ENCODE peak calls at places on chromosomes 3 and 15, in nine cellular contexts. X is cardiac fibroblast, H is fibroblast of lung, S is AG10803, G is HCT116, P is thoracic aorta, R is MCF 10A, D is hepatocyte, A is coronary artery. M is an unnamed sample.

GRCh38 chr3:10437995-10438901 is 67.1 kb downstream of the ATP2B2 start:
- DNase-seq in X (peak), G (no peak), D (no peak), S (peak), R (no peak), A (no peak), P (no peak), H (peak), M (no peak)

GRCh38 chr3:125129512-125129962 is 73.7 kb upstream of the HEG1 start:
- DNase-seq in X (peak), D (peak), P (peak), G (no peak), H (peak), R (peak), A (no peak), S (peak), M (no peak)

GRCh38 chr3:186609247-186609868 is 3.5 kb upstream of the AHSG start:
- DNase-seq in A (no peak), H (no peak), P (no peak), R (peak), S (peak), X (peak), D (no peak), G (peak), M (peak)

GRCh38 chr3:137764001-137764433 is at the start of gene SOX14:
- DNase-seq in P (no peak), A (no peak), H (no peak), R (no peak), G (peak), S (no peak), X (no peak), D (peak), M (peak)

GRCh38 chr3:193301441-193301840 is 60.4 kb downstream of the PLAAT1 start:
- DNase-seq in D (no peak), P (no peak), H (peak), X (no peak), S (no peak), A (no peak), G (peak), R (peak), M (no peak)

GRCh38 chr3:64342940-64343691 is 117.8 kb upstream of the PRICKLE2 start:
- DNase-seq in D (peak), H (peak), R (peak), G (no peak), P (no peak), S (peak), A (no peak), X (peak), M (peak)

GRCh38 chr3:132180337-132180791 is 136.8 kb upstream of the ACP3 start:
- DNase-seq in R (peak), D (peak), X (peak), P (no peak), A (no peak), S (peak), H (peak), G (peak), M (peak)

GRCh38 chr3:185815391-185816282 is 9.2 kb downstream of the IGF2BP2 start:
- DNase-seq in P (no peak), D (no peak), R (peak), G (no peak), A (no peak), H (peak), X (peak), S (peak), M (no peak)

GRCh38 chr15:23690450-23690852 is 3.3 kb upstream of the NDN start:
- DNase-seq in D (peak), H (peak), A (no peak), G (no peak), R (no peak), X (peak), S (peak), P (no peak), M (no peak)

GRCh38 chr3:73576995-73577394 is 47.7 kb downstream of the PDZRN3 start:
- DNase-seq in A (no peak), R (no peak), S (no peak), P (no peak), H (peak), X (peak), D (no peak), G (no peak), M (no peak)

GRCh38 chr15:58182460-58183163 is 44.4 kb downstream of the AQP9 start:
- DNase-seq in D (peak), X (peak), P (no peak), H (peak), R (peak), G (peak), A (no peak), S (peak), M (peak)

GRCh38 chr15:74158855-74159650 is 14.5 kb upstream of the ISLR start:
- DNase-seq in X (no peak), P (no peak), D (no peak), R (no peak), A (no peak), H (no peak), G (no peak), S (no peak), M (no peak)

GRCh38 chr15:82647045-82647834 is at the start of gene CPEB1:
- DNase-seq in S (peak), H (peak), P (no peak), G (no peak), A (no peak), X (peak), D (peak), R (no peak), M (peak)

GRCh38 chr15:53038542-53038941 is 248.4 kb upstream of the ONECUT1 start:
- DNase-seq in P (no peak), X (no peak), G (no peak), R (no peak), S (no peak), H (no peak), A (no peak), D (no peak), M (no peak)

GRCh38 chr15:65512807-65513416 is 4.6 kb downstream of the DPP8 start:
- DNase-seq in H (peak), P (no peak), X (peak), G (no peak), A (no peak), R (no peak), D (no peak), S (peak), M (no peak)

GRCh38 chr3:9779721-9780450 is 10.1 kb upstream of the CAMK1 start:
- DNase-seq in P (no peak), D (no peak), H (no peak), A (no peak), X (no peak), R (no peak), G (no peak), S (no peak), M (no peak)

GRCh38 chr3:27905625-27906024 is 183.5 kb upstream of the EOMES start:
- DNase-seq in H (no peak), R (no peak), S (no peak), G (no peak), A (no peak), X (no peak), D (no peak), P (no peak), M (no peak)

GRCh38 chr15:101445562-101446526 is 43.7 kb downstream of the PCSK6 start:
- DNase-seq in P (no peak), X (peak), R (peak), H (peak), D (peak), S (peak), A (no peak), G (no peak), M (no peak)

GRCh38 chr3:186054481-186055399 is 54.1 kb downstream of the ETV5 start:
- DNase-seq in D (no peak), X (no peak), R (no peak), S (no peak), P (no peak), H (no peak), G (no peak), A (no peak), M (no peak)

GRCh38 chr3:40847571-40847992 is 322.8 kb downstream of the ZNF621 start:
- DNase-seq in R (peak), G (no peak), A (no peak), H (peak), D (peak), X (peak), S (peak), P (no peak), M (no peak)

GRCh38 chr3:94978076-94978475 is 915.2 kb downstream of the NSUN3 start:
- DNase-seq in A (no peak), P (no peak), S (no peak), X (no peak), G (no peak), R (no peak), H (no peak), D (no peak), M (no peak)

GRCh38 chr3:172135185-172135584 is 95.8 kb downstream of the FNDC3B start:
- DNase-seq in G (no peak), X (no peak), S (no peak), D (no peak), A (no peak), R (no peak), P (no peak), H (no peak), M (no peak)

GRCh38 chr15:85174521-85174920 is 192.9 kb downstream of the PDE8A start:
- DNase-seq in P (no peak), A (no peak), X (no peak), S (no peak), D (no peak), R (no peak), G (no peak), H (no peak), M (no peak)

GRCh38 chr3:56855856-56856538 is 54.2 kb upstream of the ARHGEF3 start:
- DNase-seq in G (no peak), P (no peak), X (peak), S (no peak), D (peak), A (no peak), R (peak), H (peak), M (peak)

GRCh38 chr15:56741541-56741940 is 8.2 kb upstream of the ZNF280D start:
- DNase-seq in G (no peak), X (no peak), A (no peak), S (peak), H (no peak), D (no peak), R (no peak), P (no peak), M (no peak)

GRCh38 chr3:133535971-133536634 is 37.4 kb upstream of the CDV3 start:
- DNase-seq in G (no peak), R (peak), S (peak), H (peak), P (no peak), D (peak), A (no peak), X (peak), M (no peak)

GRCh38 chr15:82808634-82809041 is 790 bp upstream of the WHAMM start:
- DNase-seq in R (peak), P (no peak), G (no peak), H (no peak), X (no peak), D (no peak), A (no peak), S (no peak), M (peak)

GRCh38 chr15:34370643-34371042 is 3.6 kb upstream of the LPCAT4 start:
- DNase-seq in H (no peak), P (no peak), G (no peak), D (no peak), S (no peak), R (no peak), X (no peak), A (no peak), M (no peak)
- TF ChIP-seq CTCF in H (no peak), P (no peak), G (no peak), D (no peak), S (no peak), R (no peak), X (no peak), A (no peak), M (no peak)

DNA sequence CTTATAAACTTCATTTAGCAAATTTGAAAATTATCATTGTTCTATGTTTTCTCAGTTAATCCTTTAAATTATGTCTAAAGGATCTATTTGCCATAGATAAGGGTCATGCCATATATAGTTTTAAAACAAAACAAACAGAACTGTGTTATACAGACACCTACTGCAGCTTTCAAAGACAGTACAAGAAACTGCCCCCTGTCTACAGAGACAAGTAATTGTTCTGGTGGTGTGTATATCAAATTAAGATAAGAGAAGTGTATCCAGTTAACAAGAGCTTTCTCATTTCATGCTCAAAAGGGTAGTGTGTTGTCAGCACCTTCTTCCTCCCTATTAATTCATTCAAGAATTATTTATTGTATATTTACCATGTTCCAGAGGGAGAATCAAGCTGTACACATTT is 201.2 kb downstream of the FMN1 start:
- DNase-seq in A (no peak), H (no peak), P (no peak), S (peak), R (peak), G (no peak), D (peak), X (peak), M (no peak)
- TF ChIP-seq CTCF in A (no peak), H (peak), P (no peak), S (peak), R (no peak), G (no peak), D (peak), X (peak), M (no peak)

DNA sequence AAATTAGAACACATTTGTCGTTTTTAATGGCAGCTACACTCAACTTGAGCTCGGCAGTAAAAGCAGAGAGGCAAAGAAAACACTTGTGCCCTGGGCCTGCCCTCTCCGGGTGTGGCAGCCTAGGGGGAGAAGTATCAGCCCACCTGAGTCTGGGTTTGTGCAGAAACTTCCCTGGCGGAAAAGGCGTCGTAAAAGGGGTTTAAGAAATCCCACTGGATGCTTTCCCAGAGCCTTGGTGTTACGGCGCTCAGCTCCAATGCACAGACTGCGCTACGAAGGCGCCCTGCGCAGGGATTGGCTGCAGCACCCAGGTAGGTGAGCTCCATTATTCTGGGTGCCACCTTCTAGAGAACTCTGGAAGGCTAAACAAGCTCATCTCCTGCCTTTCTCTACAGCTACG is 461.5 kb upstream of the NR2F2 start:
- DNase-seq in H (no peak), G (no peak), S (no peak), P (no peak), A (no peak), X (no peak), R (no peak), D (no peak), M (no peak)
- TF ChIP-seq CTCF in H (no peak), G (no peak), S (no peak), P (no peak), A (no peak), X (no peak), R (no peak), D (no peak), M (no peak)

DNA sequence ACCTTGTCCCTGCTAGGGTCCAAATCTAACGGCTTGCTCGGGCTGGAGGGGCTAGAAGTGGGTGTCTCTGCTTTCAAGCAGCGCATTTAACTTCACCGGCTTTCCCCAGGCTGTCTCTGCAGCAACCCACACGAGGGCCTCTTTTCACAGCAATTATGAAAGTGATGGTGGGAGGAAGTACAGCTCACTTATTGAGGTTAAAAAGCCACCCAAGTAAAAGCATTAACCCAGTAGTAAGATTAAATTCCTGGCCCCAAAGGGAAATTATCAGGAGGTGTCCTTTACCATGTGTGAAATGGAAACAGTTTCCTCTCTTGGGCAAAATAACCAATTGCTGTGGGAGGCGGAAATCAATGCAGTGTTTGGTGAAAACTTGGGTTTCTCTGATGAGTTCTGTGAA is 41.1 kb downstream of the NGRN start:
- DNase-seq in X (no peak), R (no peak), S (no peak), G (no peak), A (no peak), D (no peak), P (no peak), H (no peak), M (no peak)
- TF ChIP-seq CTCF in X (no peak), R (no peak), S (no peak), G (no peak), A (no peak), D (no peak), P (no peak), H (no peak), M (no peak)

GRCh38 chr3:90091557-90091956 is 984.1 kb downstream of the EPHA3 start:
- DNase-seq in R (peak), P (no peak), D (peak), S (peak), X (peak), G (no peak), A (no peak), H (peak), M (peak)

GRCh38 chr3:90092994-90093393 is 985.6 kb downstream of the EPHA3 start:
- DNase-seq in G (no peak), D (peak), R (peak), P (no peak), H (peak), X (peak), A (no peak), S (peak), M (no peak)
- TF ChIP-seq CTCF in G (no peak), D (peak), R (peak), P (no peak), H (peak), X (peak), A (peak), S (peak), M (no peak)

GRCh38 chr15:78212546-78213424 is 21.6 kb downstream of the ACSBG1 start:
- DNase-seq in D (peak), G (peak), X (peak), A (peak), S (peak), H (peak), P (no peak), R (peak), M (peak)
- TF ChIP-seq CTCF in D (no peak), G (no peak), X (no peak), A (no peak), S (no peak), H (no peak), P (no peak), R (no peak), M (no peak)

GRCh38 chr3:147380996-147381376 is 25.4 kb downstream of the ZIC4 start:
- DNase-seq in A (no peak), G (no peak), P (no peak), D (no peak), S (no peak), R (no peak), H (no peak), X (no peak), M (no peak)

GRCh38 chr3:147385059-147386012 is 21.0 kb downstream of the ZIC4 start:
- DNase-seq in S (no peak), X (no peak), G (no peak), D (no peak), R (no peak), A (peak), P (no peak), H (no peak), M (no peak)

GRCh38 chr3:147384210-147385058 is 21.9 kb downstream of the ZIC4 start:
- DNase-seq in G (no peak), P (no peak), A (peak), H (no peak), D (no peak), X (no peak), S (no peak), R (no peak), M (no peak)

GRCh38 chr3:147381610-147382009 is 24.7 kb downstream of the ZIC4 start:
- DNase-seq in S (no peak), X (no peak), H (no peak), R (no peak), D (no peak), P (no peak), G (no peak), A (no peak), M (no peak)

GRCh38 chr3:147383617-147384016 is 22.7 kb downstream of the ZIC4 start:
- DNase-seq in H (no peak), D (no peak), A (no peak), S (no peak), R (peak), G (peak), P (no peak), X (no peak), M (peak)
- TF ChIP-seq CTCF in H (peak), D (no peak), A (no peak), S (peak), R (no peak), G (peak), P (no peak), X (no peak), M (no peak)